ENCODE peak calls at places on chromosomes 16 and 17, in eight cellular contexts. D is tibial nerve, Y is WERI-Rb-1, P is suprapubic skin, B is kidney, T is IMR-90, W is upper lobe of right lung, J is mammary epithelial cell. Q is an unnamed sample.

GRCh38 chr16:61936522-61936921 is 99.7 kb downstream of the CDH8 start:
- DNase-seq in D (no peak), Y (no peak), P (no peak), B (no peak), T (no peak), W (no peak), J (no peak), Q (no peak)

GRCh38 chr16:53775821-53776431 is 72.0 kb downstream of the FTO start:
- DNase-seq in D (peak), Y (no peak), P (peak), B (no peak), T (peak), W (peak), J (peak), Q (no peak)

GRCh38 chr17:8397636-8398035 is at the start of gene RNF222:
- DNase-seq in D (no peak), Y (no peak), P (no peak), B (no peak), T (no peak), W (no peak), J (no peak), Q (no peak)

GRCh38 chr17:62592305-62593099 is 35.0 kb upstream of the MRC2 start:
- DNase-seq in D (no peak), Y (peak), P (no peak), B (no peak), T (peak), W (no peak), J (peak), Q (no peak)

GRCh38 chr17:63775420-63775819 is 1.4 kb downstream of the DDX42 start:
- DNase-seq in D (no peak), Y (no peak), P (no peak), B (no peak), T (no peak), W (no peak), J (no peak), Q (no peak)

GRCh38 chr16:2531696-2532493 is 687 bp upstream of the CEMP1 start:
- DNase-seq in D (peak), Y (peak), P (peak), B (peak), T (peak), W (peak), J (peak), Q (peak)

GRCh38 chr16:11390573-11391495 is 45.6 kb downstream of the RMI2 start:
- DNase-seq in D (no peak), Y (peak), P (peak), B (peak), T (no peak), W (no peak), J (no peak), Q (no peak)

GRCh38 chr17:231191-231965 is 49.9 kb upstream of the DOC2B start:
- DNase-seq in D (no peak), Y (peak), P (peak), B (peak), T (no peak), W (peak), J (no peak), Q (no peak)

GRCh38 chr16:81261049-81261648 is 22.7 kb downstream of the BCO1 start:
- DNase-seq in D (no peak), Y (no peak), P (no peak), B (peak), T (no peak), W (no peak), J (no peak), Q (no peak)

GRCh38 chr16:50368410-50369132 is at the start of gene BRD7:
- DNase-seq in D (peak), Y (peak), P (no peak), B (peak), T (peak), W (peak), J (peak), Q (peak)

GRCh38 chr17:73430848-73431247 is 119.0 kb upstream of the CDC42EP4 start:
- DNase-seq in D (no peak), Y (no peak), P (no peak), B (peak), T (no peak), W (no peak), J (no peak), Q (no peak)

GRCh38 chr17:44004077-44004760 is at the start of gene NAGS:
- DNase-seq in D (no peak), Y (no peak), P (peak), B (peak), T (no peak), W (peak), J (no peak), Q (no peak)

GRCh38 chr16:84836234-84836647 is 16.5 kb downstream of the CRISPLD2 start:
- DNase-seq in D (peak), Y (no peak), P (no peak), B (peak), T (peak), W (no peak), J (peak), Q (no peak)

GRCh38 chr16:81593481-81593880 is 148.9 kb downstream of the CMIP start:
- DNase-seq in D (no peak), Y (no peak), P (no peak), B (peak), T (no peak), W (no peak), J (no peak), Q (no peak)

GRCh38 chr17:68446626-68447041 is 10.7 kb downstream of the WIPI1 start:
- DNase-seq in D (no peak), Y (peak), P (no peak), B (no peak), T (no peak), W (no peak), J (no peak), Q (no peak)

DNA sequence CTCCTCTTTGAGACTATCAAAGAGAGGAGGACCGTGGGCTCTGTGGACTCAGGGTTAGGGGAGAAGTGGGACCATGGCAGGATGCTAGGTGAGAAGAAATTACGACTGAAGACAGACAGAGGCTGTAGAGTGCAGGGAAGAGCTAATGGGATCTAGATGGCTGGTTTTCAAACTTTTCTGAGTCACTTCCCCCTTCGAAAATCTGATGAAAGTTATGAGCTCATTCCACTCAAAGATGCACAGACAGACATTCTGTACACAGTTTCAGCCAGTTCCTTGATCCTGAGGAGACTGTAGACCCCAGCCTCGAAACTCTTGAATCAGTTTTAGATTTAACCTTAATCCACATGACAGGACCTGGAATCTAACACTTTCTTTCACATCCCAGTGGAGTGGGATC is 40.7 kb downstream of the RGS9 start:
- DNase-seq in D (no peak), Y (no peak), P (no peak), B (no peak), T (peak), W (no peak), J (peak), Q (no peak)
- H3K27ac ChIP-seq in D (no peak), Y (no peak), P (no peak), B (no peak), T (peak), W (no peak), J (no peak), Q (no peak)

GRCh38 chr16:67750466-67750865 is 31.4 kb upstream of the GFOD2 start:
- DNase-seq in D (no peak), Y (no peak), P (no peak), B (no peak), T (no peak), W (no peak), J (no peak), Q (no peak)
- H3K27ac ChIP-seq in D (no peak), Y (no peak), P (no peak), B (no peak), T (no peak), W (no peak), J (no peak), Q (no peak)

DNA sequence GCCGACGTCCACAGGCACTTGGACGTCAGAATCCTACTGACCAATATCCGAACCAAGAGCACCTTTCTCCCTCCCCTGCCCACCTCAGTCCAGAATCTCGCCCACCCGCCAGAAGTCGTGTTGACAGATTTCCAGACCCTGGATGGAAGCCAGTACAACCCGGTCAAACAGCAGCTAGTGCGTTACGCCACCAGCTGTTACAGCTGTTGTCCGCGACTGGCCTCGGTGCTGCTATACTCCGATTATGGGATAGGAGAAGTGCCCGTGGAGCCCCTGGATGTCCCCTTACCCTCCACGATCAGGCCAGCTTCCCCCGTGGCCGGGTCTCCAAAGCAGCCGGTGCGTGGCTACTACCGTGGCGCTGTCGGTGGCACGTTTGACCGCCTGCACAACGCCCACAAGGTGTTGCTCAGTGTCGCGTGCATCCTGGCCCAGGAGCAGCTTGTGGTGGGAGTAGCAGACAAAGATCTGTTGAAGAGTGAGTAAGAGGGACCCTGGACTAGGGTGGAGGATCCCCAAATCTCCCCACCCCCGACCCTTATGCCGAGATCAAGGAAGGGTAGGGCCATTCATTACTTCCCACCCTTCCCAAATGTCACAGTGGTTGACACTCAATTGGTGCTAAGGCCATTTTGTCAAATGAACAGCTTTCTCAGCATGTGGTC is 1.0 kb downstream of the COASY start:
- DNase-seq in D (no peak), Y (peak), P (no peak), B (peak), T (peak), W (peak), J (no peak), Q (no peak)
- H3K27ac ChIP-seq in D (peak), Y (peak), P (peak), B (peak), T (peak), W (peak), J (peak), Q (peak)

DNA sequence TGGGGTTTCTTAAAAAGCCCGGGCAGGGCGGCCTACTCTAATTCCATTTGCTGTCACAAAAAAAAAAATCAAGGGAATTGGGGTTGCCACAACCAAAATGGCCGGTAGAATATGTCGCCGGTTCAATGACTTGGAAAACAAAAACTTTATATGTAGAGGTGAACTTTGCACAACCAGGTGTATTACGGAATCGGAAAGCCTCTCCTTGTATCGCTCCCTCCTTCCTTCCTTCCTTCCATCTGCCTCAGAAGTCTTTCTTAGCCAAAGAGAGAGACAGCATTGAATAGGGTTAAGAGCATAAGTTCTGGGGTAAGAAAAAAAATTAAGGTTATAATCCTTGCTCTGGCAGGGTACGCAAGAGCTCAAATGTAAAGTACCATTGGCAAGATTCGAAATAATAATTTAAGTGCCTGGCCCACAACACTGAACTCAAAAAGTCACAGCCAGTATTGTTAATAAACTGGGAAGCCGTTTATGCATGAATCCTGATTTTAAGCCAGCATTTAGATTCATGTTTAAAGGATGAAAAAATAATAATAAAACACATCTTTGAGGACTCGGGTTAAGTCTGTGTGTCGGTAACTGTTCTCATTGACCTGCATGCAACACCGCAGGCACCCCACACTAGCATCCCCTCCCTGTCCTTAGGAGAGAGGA is 524 bp upstream of the GLG1 start:
- DNase-seq in D (no peak), Y (no peak), P (no peak), B (no peak), T (no peak), W (no peak), J (no peak), Q (no peak)
- H3K27ac ChIP-seq in D (peak), Y (peak), P (peak), B (peak), T (peak), W (peak), J (peak), Q (peak)